ENCODE peak calls at places on chromosomes 4 and X, in five cellular contexts. L is mesothelial cell of epicardium, D is uterus, O is neural crest cell, U is CD14-positive monocyte. Q is an unnamed sample.

GRCh38 chr4:21191304-21191703 is 491.0 kb downstream of the PACRGL start:
- DNase-seq in O (no peak), U (no peak), L (no peak), D (no peak), Q (no peak)

GRCh38 chr4:89894654-89895652 is at the start of gene MMRN1:
- DNase-seq in L (no peak), O (no peak), D (no peak), U (no peak), Q (no peak)

GRCh38 chrX:135327299-135327698 is 18.0 kb downstream of the ETDC start:
- DNase-seq in L (no peak), O (no peak), U (no peak), D (no peak), Q (no peak)

GRCh38 chr4:186643501-186644315 is 79.9 kb downstream of the FAT1 start:
- DNase-seq in U (no peak), L (no peak), D (no peak), O (no peak), Q (no peak)

GRCh38 chr4:54484361-54484760 is 173.4 kb upstream of the KIT start:
- DNase-seq in L (no peak), O (no peak), D (no peak), U (no peak), Q (no peak)

GRCh38 chr4:125231661-125232060 is 83.1 kb upstream of the FAT4 start:
- DNase-seq in D (no peak), O (no peak), U (no peak), L (no peak), Q (no peak)

GRCh38 chr4:94548571-94548970 is 96.8 kb downstream of the PDLIM5 start:
- DNase-seq in L (no peak), O (no peak), D (no peak), U (no peak), Q (no peak)

GRCh38 chr4:16897991-16898827 is at the start of gene LDB2:
- DNase-seq in L (peak; percentile 58), D (peak; percentile 77), U (no peak), O (peak; percentile 41), Q (no peak)

GRCh38 chr4:55725057-55725456 is 89.0 kb upstream of the NMU start:
- DNase-seq in O (no peak), D (no peak), U (no peak), L (no peak), Q (no peak)

GRCh38 chr4:101393256-101393655 is 45.9 kb upstream of the PPP3CA start:
- DNase-seq in O (no peak), D (no peak), U (no peak), L (no peak), Q (no peak)

GRCh38 chr4:103895876-103896465 is 176.2 kb upstream of the TACR3 start:
- DNase-seq in L (no peak), U (no peak), O (no peak), D (no peak), Q (no peak)

GRCh38 chr4:172202480-172203076 is 389.4 kb downstream of the GALNTL6 start:
- DNase-seq in D (no peak), O (no peak), L (no peak), U (no peak), Q (no peak)

GRCh38 chrX:23908219-23909003 is 605 bp downstream of the CXorf58 start:
- DNase-seq in O (no peak), U (no peak), D (no peak), L (no peak), Q (no peak)

GRCh38 chr4:158025131-158025530 is 147.7 kb downstream of the GASK1B start:
- DNase-seq in L (no peak), U (no peak), O (no peak), D (no peak), Q (no peak)

GRCh38 chr4:111839186-111839585 is 306.1 kb upstream of the FAM241A start:
- DNase-seq in L (no peak), U (no peak), O (no peak), D (no peak), Q (no peak)

GRCh38 chrX:15946783-15947550 is 92.4 kb upstream of the AP1S2 start:
- DNase-seq in O (no peak), D (no peak), U (no peak), L (no peak), Q (no peak)

GRCh38 chr4:154422152-154422551 is 69.4 kb downstream of the DCHS2 start:
- DNase-seq in L (no peak), D (no peak), O (no peak), U (no peak), Q (no peak)

GRCh38 chrX:42616981-42617380 is 161.0 kb downstream of the PPP1R2C start:
- DNase-seq in O (no peak), D (no peak), U (no peak), L (no peak), Q (no peak)

GRCh38 chrX:42619068-42619467 is 158.9 kb downstream of the PPP1R2C start:
- DNase-seq in L (no peak), D (no peak), O (no peak), U (no peak), Q (no peak)

GRCh38 chrX:42615161-42615563 is 162.8 kb downstream of the PPP1R2C start:
- DNase-seq in D (no peak), O (no peak), U (no peak), L (no peak), Q (no peak)
- TF ChIP-seq CTCF in D (no peak), O (peak; percentile 26), U (no peak), L (no peak), Q (peak; percentile 22)

DNA sequence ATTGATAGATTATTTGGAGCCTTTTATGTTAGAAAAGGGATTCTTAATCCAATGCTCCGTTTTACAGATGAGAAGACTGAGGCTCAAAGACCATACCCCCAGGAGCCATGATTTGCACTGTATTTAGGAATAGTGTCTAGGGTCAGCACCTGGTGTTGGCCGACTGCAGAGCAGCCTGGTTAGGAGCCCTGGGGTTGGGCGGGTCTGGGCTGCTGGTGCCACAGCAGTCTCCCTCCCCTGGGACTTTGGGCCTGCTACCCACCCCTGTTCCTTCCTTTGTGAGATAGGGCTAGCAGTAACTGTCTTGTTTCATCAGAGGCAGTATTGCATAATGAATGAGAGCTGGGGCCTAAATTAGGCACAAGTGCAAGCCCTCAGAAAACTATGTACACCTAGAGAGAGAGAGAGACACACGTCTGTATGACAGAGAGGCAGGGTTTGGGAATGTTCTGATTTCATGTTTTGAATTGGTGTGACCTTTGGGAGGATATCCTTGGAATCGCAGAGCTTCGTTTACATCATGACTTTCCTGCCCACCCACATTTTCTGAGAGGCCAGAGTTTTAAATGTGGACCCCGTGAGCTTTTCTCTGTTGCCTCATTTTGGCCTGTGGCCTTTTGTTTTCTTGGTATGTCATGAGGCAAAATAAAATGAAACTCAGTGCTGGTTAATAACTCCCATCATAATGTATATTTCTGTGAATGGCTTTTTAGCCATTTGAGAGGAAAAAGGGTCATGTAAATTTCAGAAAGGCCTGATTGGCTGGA is 111.8 kb downstream of the PTTG2 start:
- DNase-seq in O (no peak), D (no peak), L (no peak), U (no peak), Q (no peak)
- TF ChIP-seq CTCF in O (no peak), D (no peak), L (no peak), U (no peak), Q (no peak)

DNA sequence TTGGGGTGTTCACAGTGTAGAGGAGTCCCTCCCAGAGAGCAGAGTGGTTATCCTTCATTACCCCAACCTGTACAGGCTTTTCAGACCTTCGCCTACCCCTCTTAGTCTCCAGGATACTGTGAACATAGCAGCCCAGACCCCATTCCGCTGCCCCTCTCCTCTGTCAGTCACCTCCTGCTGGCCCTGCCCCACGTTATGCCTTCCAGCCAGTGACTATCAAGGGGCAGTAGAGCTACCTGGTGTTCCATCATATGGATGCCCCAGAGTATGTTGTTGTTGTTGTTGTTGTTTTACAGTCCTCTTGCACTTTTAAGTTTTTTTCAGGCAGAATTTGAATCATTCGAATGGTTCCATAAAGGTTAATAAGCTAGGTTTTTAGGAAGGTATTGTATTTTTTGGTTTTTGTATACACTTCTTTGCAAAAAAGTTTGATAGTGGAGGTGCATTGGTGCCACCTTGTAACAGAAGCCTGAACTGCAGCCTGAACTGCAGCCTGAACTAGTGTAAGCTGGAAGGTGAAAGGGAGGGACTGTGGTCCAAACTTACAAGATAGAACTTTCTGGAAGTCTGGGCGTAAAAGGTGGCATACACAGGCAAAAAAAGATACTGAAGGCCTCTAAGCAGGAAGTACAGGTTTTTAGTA is 101.4 kb upstream of the RAB40AL start:
- DNase-seq in O (no peak), D (no peak), L (no peak), U (no peak), Q (no peak)
- TF ChIP-seq CTCF in O (peak; percentile 60), D (peak; percentile 42), L (peak; percentile 38), U (peak; percentile 16), Q (peak; percentile 49)

DNA sequence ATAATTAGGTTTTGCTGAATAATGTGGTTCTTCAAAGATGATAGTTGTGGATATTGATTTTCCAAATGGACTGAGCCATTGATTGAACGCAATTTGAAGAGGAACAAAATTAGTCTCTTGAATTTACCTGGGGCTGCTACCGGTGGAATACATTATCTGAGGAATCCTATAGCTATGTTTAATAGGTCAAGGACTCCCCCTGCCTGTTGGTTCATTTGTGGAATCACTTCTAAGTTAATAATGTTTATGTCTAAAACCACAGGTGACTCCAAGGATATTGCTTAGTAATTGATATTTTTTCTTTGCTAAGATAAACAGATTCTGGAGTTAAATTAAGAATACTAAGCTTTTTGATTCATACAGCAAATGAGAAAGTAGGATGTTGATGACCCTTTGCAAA is 576.0 kb upstream of the PABPC4L start:
- DNase-seq in L (no peak), U (no peak), O (no peak), D (no peak), Q (no peak)
- TF ChIP-seq CTCF in L (no peak), U (no peak), O (peak; percentile 58), D (no peak), Q (peak; percentile 52)

GRCh38 chr4:128428397-128428796 is 140.8 kb upstream of the PGRMC2 start:
- DNase-seq in O (no peak), U (no peak), L (no peak), D (no peak), Q (no peak)

GRCh38 chr4:128424524-128425195 is 137.0 kb upstream of the PGRMC2 start:
- DNase-seq in D (no peak), O (no peak), U (no peak), L (no peak), Q (no peak)

GRCh38 chr4:128427832-128428366 is 140.3 kb upstream of the PGRMC2 start:
- DNase-seq in U (no peak), L (no peak), D (no peak), O (no peak), Q (no peak)
- TF ChIP-seq CTCF in U (no peak), L (no peak), D (peak; percentile 18), O (peak; percentile 49), Q (no peak)

GRCh38 chr4:70901984-70902576 is at the start of gene MOB1B:
- DNase-seq in O (peak; percentile 92), U (peak; percentile 82), D (peak; percentile 81), L (peak; percentile 88), Q (peak; percentile 92)
- TF ChIP-seq CTCF in O (peak; percentile 58), U (peak; percentile 57), D (peak; percentile 57), L (peak; percentile 37), Q (peak; percentile 58)

DNA sequence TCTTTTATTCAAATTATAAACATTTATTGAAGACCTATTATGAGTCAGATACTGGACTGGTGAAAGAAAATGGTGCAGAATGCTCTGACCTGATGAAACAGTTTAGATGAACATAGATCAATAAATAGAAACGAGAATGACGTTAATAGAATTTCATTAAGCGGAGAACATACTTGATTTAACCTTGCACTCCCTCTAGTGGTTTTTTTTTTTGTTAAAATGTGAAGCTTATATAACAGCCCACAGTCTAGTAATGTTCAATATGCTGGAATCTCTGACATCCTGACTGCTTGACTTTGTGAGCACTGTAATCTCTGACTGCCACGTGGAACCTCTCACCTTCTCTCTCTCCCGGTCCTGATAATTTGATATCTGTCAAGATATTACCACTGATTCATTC is 32.3 kb downstream of the HDAC8 start:
- DNase-seq in U (no peak), L (no peak), D (no peak), O (no peak), Q (no peak)
- TF ChIP-seq CTCF in U (peak; percentile 8), L (peak; percentile 35), D (peak; percentile 12), O (peak; percentile 57), Q (peak; percentile 40)